ENCODE peak calls at places on chromosome 1, in eight cellular contexts. M is NCI-H226, F is neural crest cell, B is ecto neural progenitor cell, Z is HuH-7.5, G is A673, N is K562, V is M059J. C is an unnamed sample.

GRCh38 chr1:151946366-151946764 is 37.1 kb upstream of the THEM4 start:
- DNase-seq in F (no peak), V (peak; percentile 78), N (no peak), Z (no peak), B (no peak), M (peak; percentile 53), G (no peak), C (no peak)

GRCh38 chr1:38352869-38353268 is 306.3 kb upstream of the POU3F1 start:
- DNase-seq in M (no peak), B (no peak), N (no peak), V (no peak), G (no peak), F (no peak), Z (no peak), C (no peak)

GRCh38 chr1:12634156-12634555 is 9.7 kb upstream of the AADACL4 start:
- DNase-seq in B (no peak), G (no peak), F (no peak), V (no peak), Z (no peak), M (no peak), N (no peak), C (no peak)

GRCh38 chr1:98653186-98653585 is 8.3 kb upstream of the SNX7 start:
- DNase-seq in B (no peak), V (no peak), G (no peak), N (no peak), M (peak; percentile 11), F (no peak), Z (no peak), C (no peak)

GRCh38 chr1:204161609-204162497 is 4.3 kb downstream of the REN start:
- DNase-seq in F (no peak), Z (no peak), M (no peak), V (no peak), N (no peak), G (no peak), B (no peak), C (no peak)

GRCh38 chr1:45356186-45356585 is 15.9 kb upstream of the MUTYH start:
- DNase-seq in M (no peak), B (no peak), N (no peak), Z (no peak), V (peak; percentile 40), G (no peak), F (no peak), C (no peak)

GRCh38 chr1:115507256-115507589 is 134.5 kb upstream of the VANGL1 start:
- DNase-seq in M (no peak), G (peak; percentile 67), Z (peak; percentile 5), F (peak; percentile 6), N (no peak), B (peak; percentile 55), V (peak; percentile 48), C (no peak)

GRCh38 chr1:44038876-44039657 is 7.8 kb upstream of the SLC6A9 start:
- DNase-seq in V (peak; percentile 69), Z (no peak), B (no peak), F (no peak), N (no peak), M (peak; percentile 79), G (no peak), C (no peak)

GRCh38 chr1:168195199-168196135 is 16.7 kb downstream of the TIPRL start:
- DNase-seq in N (no peak), B (no peak), F (no peak), G (no peak), Z (no peak), V (no peak), M (peak; percentile 74), C (no peak)

GRCh38 chr1:197915797-197916686 is 1.1 kb upstream of the LHX9 start:
- DNase-seq in Z (peak; percentile 89), G (peak; percentile 68), V (peak; percentile 87), N (peak; percentile 48), F (peak; percentile 69), M (peak; percentile 29), B (peak; percentile 89), C (no peak)

GRCh38 chr1:111793896-111794295 is 38.2 kb downstream of the DDX20 start:
- DNase-seq in B (no peak), N (no peak), Z (no peak), F (no peak), M (no peak), G (no peak), V (no peak), C (no peak)

GRCh38 chr1:15736035-15736665 is at the start of gene SLC25A34:
- DNase-seq in Z (no peak), F (no peak), N (no peak), B (no peak), V (no peak), G (no peak), M (no peak), C (no peak)

GRCh38 chr1:219812491-219813221 is 115.7 kb downstream of the SLC30A10 start:
- DNase-seq in B (peak; percentile 75), Z (peak; percentile 63), V (peak; percentile 65), M (peak; percentile 18), N (peak; percentile 80), F (peak; percentile 47), G (peak; percentile 69), C (no peak)

GRCh38 chr1:196361112-196361714 is 247.0 kb downstream of the KCNT2 start:
- DNase-seq in M (peak; percentile 24), F (no peak), G (no peak), Z (no peak), V (peak; percentile 47), B (no peak), N (no peak), C (no peak)

GRCh38 chr1:216670118-216670870 is 52.9 kb downstream of the ESRRG start:
- DNase-seq in Z (no peak), G (peak; percentile 6), B (no peak), V (peak; percentile 1), M (peak; percentile 8), N (no peak), F (no peak), C (no peak)

C was measured in vagina.